ENCODE peak calls at places on chromosomes 13 and 19, in eight cellular contexts. I is fibroblast of lung; A is GM12864; E is MCF 10A; F is CD4-positive, alpha-beta T cell; K is AG09309; N is neural crest cell; Y is foreskin fibroblast. O is an unnamed sample.

GRCh38 chr13:90950134-90950533 is 397.4 kb upstream of the MIR17HG start:
- DNase-seq in Y (no peak), A (no peak), K (no peak), E (no peak), F (no peak), N (no peak), I (no peak), O (no peak)

GRCh38 chr13:110719036-110719710 is 5.7 kb downstream of the ING1 start:
- DNase-seq in I (no peak), A (no peak), K (no peak), Y (no peak), E (no peak), N (no peak), F (no peak), O (no peak)

GRCh38 chr13:41060723-41061074 is 610 bp upstream of the WBP4 start:
- DNase-seq in F (peak), A (peak), K (no peak), E (peak), N (peak), Y (peak), I (no peak), O (peak)

GRCh38 chr19:15025237-15025636 is 24.0 kb upstream of the CASP14 start:
- DNase-seq in K (no peak), N (no peak), F (no peak), Y (no peak), I (no peak), A (no peak), E (peak), O (no peak)

GRCh38 chr19:51803965-51804364 is 9.0 kb downstream of the FPR3 start:
- DNase-seq in A (no peak), E (no peak), K (no peak), I (no peak), Y (no peak), N (no peak), F (no peak), O (no peak)

GRCh38 chr13:110944121-110944967 is 29.5 kb upstream of the ANKRD10 start:
- DNase-seq in I (peak), N (no peak), E (peak), A (no peak), F (no peak), Y (peak), K (peak), O (peak)

GRCh38 chr19:30664358-30665058 is 292.3 kb downstream of the ZNF536 start:
- DNase-seq in K (no peak), Y (peak), N (no peak), A (no peak), I (peak), F (no peak), E (no peak), O (peak)

GRCh38 chr13:109348514-109349340 is 437.7 kb downstream of the IRS2 start:
- DNase-seq in N (no peak), E (peak), K (no peak), F (no peak), I (peak), Y (peak), A (no peak), O (peak)

GRCh38 chr19:18798384-18799352 is 7.6 kb upstream of the COMP start:
- DNase-seq in N (no peak), F (no peak), K (no peak), E (no peak), A (no peak), Y (no peak), I (no peak), O (no peak)

GRCh38 chr19:9309974-9310446 is 372 bp upstream of the ZNF699 start:
- DNase-seq in N (no peak), F (no peak), E (peak), A (no peak), I (peak), Y (peak), K (peak), O (peak)

GRCh38 chr13:48555441-48555840 is 22.6 kb upstream of the RCBTB2 start:
- DNase-seq in Y (no peak), I (no peak), E (no peak), A (no peak), K (no peak), F (no peak), N (no peak), O (no peak)

GRCh38 chr19:40502647-40503046 is 35.8 kb downstream of the SPTBN4 start:
- DNase-seq in I (no peak), K (no peak), F (no peak), E (peak), A (no peak), Y (no peak), N (no peak), O (no peak)

DNA sequence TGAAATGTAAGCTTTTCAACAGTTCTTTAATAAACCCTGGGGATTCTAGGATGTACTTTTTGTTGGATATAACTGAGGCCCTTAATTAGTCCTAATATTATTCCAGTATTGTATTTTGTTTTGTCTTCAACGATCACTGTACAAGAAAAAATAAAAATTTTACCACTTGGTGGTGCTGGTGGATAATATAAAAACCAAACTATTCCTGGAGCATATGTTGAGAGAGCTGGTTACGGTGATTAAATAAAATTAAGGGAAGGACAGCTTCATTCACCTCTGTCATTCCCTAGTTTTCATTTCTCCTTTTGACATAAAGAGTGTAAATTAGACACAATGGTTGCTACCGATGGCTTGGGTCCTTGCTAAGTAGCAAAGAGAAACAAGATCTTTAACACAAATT is 598.6 kb upstream of the PCDH20 start:
- DNase-seq in I (peak), Y (no peak), K (no peak), F (no peak), E (peak), N (no peak), A (no peak), O (peak)
- TF ChIP-seq CTCF in I (no peak), Y (no peak), K (no peak), F (no peak), E (peak), N (peak), A (no peak), O (no peak)

DNA sequence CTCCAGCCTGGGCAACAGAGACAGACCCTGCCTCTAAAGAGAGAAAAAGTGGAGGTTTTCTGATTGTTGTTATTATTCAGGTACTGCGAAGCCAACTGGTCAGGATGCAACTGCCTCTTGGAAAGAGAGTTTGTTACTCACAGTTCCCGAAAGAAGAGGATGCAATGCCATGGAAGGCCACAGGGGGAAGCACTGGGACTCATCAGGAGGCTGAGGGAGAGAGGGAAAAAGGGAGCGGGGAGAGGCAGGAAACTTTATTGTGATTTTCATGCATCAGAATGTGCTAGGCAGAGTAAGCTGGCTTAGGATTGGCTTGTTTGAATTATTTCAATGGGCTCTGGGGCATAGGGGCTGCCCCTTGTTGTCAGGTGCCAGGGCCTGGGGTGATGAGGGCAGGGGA is 27.6 kb downstream of the MYO9B start:
- DNase-seq in K (no peak), A (no peak), Y (no peak), N (peak), F (no peak), I (peak), E (peak), O (peak)
- TF ChIP-seq CTCF in K (peak), A (peak), Y (peak), N (peak), F (no peak), I (peak), E (peak), O (peak)

GRCh38 chr19:38715540-38715939 is 28.7 kb downstream of the CAPN12 start:
- DNase-seq in A (no peak), E (no peak), Y (no peak), N (no peak), I (no peak), F (no peak), K (no peak), O (no peak)
- TF ChIP-seq CTCF in A (no peak), E (no peak), Y (no peak), N (no peak), I (no peak), F (no peak), K (no peak), O (no peak)

GRCh38 chr19:6392219-6393073 is 518 bp downstream of the GTF2F1 start:
- DNase-seq in A (no peak), I (no peak), F (no peak), E (no peak), K (no peak), N (no peak), Y (no peak), O (no peak)

GRCh38 chr19:6393982-6394412 is 1.0 kb upstream of the GTF2F1 start:
- DNase-seq in I (no peak), K (no peak), Y (no peak), E (no peak), A (peak), F (peak), N (no peak), O (no peak)

GRCh38 chr19:6394831-6395230 is 1.9 kb upstream of the GTF2F1 start:
- DNase-seq in Y (no peak), K (no peak), A (no peak), I (no peak), N (no peak), F (no peak), E (no peak), O (no peak)

GRCh38 chr19:6396305-6396704 is 3.3 kb upstream of the GTF2F1 start:
- DNase-seq in A (no peak), Y (no peak), N (no peak), F (no peak), K (no peak), I (no peak), E (no peak), O (no peak)

DNA sequence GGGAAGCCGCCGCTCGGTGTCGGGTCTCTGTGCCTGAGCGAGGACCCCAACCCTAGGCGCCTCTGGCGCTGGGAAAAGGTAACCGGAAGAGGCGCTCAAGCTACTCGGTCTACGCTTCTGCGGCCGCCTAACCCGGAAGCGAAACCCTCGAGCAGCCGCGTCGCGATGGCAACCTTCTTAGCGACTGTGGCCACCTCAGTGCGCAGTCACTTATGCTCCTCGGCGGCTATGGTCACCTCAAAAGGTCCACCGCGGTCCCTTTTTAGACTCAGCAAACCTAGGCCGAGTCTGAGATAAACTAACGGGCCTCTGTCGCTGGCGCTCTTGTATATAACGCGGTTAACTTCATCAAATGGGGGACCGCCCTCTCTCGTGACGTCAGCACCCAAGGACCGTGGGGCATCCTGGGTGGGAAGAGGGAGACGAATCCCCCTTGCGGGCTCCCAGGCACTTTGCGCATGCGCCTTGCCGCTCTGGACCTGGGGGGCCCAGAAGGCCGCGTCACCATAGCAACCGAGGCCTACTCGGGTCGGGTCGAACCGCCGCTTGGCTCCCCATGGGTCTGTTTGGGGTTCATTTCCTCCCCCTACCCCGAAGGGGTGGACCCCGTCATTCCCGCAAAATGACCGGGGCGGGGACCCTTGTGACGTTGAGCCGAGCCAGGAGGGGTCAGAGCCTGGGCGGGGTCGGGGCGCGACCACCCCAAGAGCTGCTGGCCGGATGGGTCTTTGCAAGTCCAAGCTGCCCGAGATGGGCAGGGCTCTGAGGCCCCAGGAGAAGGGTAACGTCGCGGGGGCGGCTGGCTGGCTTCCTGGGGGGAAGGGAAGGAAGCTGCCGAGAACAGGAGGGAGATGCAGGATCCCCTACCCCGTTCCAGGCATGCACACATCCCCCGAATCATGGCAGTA is at the start of gene GTF2F1:
- DNase-seq in I (peak), F (peak), E (peak), A (peak), K (peak), Y (peak), N (peak), O (peak)
- TF ChIP-seq CTCF in I (peak), F (no peak), E (no peak), A (peak), K (peak), Y (no peak), N (no peak), O (peak)

O was measured in fibroblast of mammary gland.